ENCODE peak calls at places on chromosome 1, in nine cellular contexts. One of them, this sample, is unnamed.

GRCh38 chr1:159532922-159533321 is 2.9 kb downstream of the OR10J5 start:
- DNase-seq in bronchial epithelial cell: peak
- DNase-seq in neural crest cell: no peak
- DNase-seq in MCF 10A: peak
- DNase-seq in fibroblast of pulmonary artery: peak
- DNase-seq in heart left ventricle: no peak
- DNase-seq in activated B cell treated with CpG ODN at 0.5 μM for 24 hours: no peak
- DNase-seq in adrenal gland: no peak
- DNase-seq in AG10803: peak
- DNase-seq in this sample: no peak

GRCh38 chr1:67645495-67646144 is 39.4 kb upstream of the GADD45A start:
- DNase-seq in bronchial epithelial cell: no peak
- DNase-seq in neural crest cell: no peak
- DNase-seq in MCF 10A: peak
- DNase-seq in fibroblast of pulmonary artery: peak
- DNase-seq in heart left ventricle: no peak
- DNase-seq in activated B cell treated with CpG ODN at 0.5 μM for 24 hours: no peak
- DNase-seq in adrenal gland: no peak
- DNase-seq in AG10803: peak
- DNase-seq in this sample: no peak

GRCh38 chr1:44681905-44682900 is 7.7 kb downstream of the ARMH1 start:
- DNase-seq in bronchial epithelial cell: peak
- DNase-seq in neural crest cell: no peak
- DNase-seq in MCF 10A: no peak
- DNase-seq in fibroblast of pulmonary artery: no peak
- DNase-seq in heart left ventricle: no peak
- DNase-seq in activated B cell treated with CpG ODN at 0.5 μM for 24 hours: no peak
- DNase-seq in adrenal gland: no peak
- DNase-seq in AG10803: no peak
- DNase-seq in this sample: peak

GRCh38 chr1:40903106-40903505 is 40.9 kb upstream of the CITED4 start:
- DNase-seq in bronchial epithelial cell: no peak
- DNase-seq in neural crest cell: no peak
- DNase-seq in MCF 10A: no peak
- DNase-seq in fibroblast of pulmonary artery: no peak
- DNase-seq in heart left ventricle: no peak
- DNase-seq in activated B cell treated with CpG ODN at 0.5 μM for 24 hours: no peak
- DNase-seq in adrenal gland: no peak
- DNase-seq in AG10803: no peak
- DNase-seq in this sample: no peak

GRCh38 chr1:48889088-48889487 is 112.4 kb upstream of the BEND5 start:
- DNase-seq in bronchial epithelial cell: no peak
- DNase-seq in neural crest cell: no peak
- DNase-seq in MCF 10A: no peak
- DNase-seq in fibroblast of pulmonary artery: no peak
- DNase-seq in heart left ventricle: no peak
- DNase-seq in activated B cell treated with CpG ODN at 0.5 μM for 24 hours: no peak
- DNase-seq in adrenal gland: no peak
- DNase-seq in AG10803: no peak
- DNase-seq in this sample: no peak

GRCh38 chr1:48026275-48026674 is 29.1 kb upstream of the TRABD2B start:
- DNase-seq in bronchial epithelial cell: peak
- DNase-seq in neural crest cell: no peak
- DNase-seq in MCF 10A: peak
- DNase-seq in fibroblast of pulmonary artery: peak
- DNase-seq in heart left ventricle: no peak
- DNase-seq in activated B cell treated with CpG ODN at 0.5 μM for 24 hours: no peak
- DNase-seq in adrenal gland: no peak
- DNase-seq in AG10803: peak
- DNase-seq in this sample: no peak

GRCh38 chr1:221117548-221117951 is 238.3 kb downstream of the HLX start:
- DNase-seq in bronchial epithelial cell: no peak
- DNase-seq in neural crest cell: no peak
- DNase-seq in MCF 10A: peak
- DNase-seq in fibroblast of pulmonary artery: peak
- DNase-seq in heart left ventricle: peak
- DNase-seq in activated B cell treated with CpG ODN at 0.5 μM for 24 hours: no peak
- DNase-seq in adrenal gland: peak
- DNase-seq in AG10803: peak
- DNase-seq in this sample: no peak

GRCh38 chr1:199784127-199784526 is 243.4 kb upstream of the NR5A2 start:
- DNase-seq in bronchial epithelial cell: peak
- DNase-seq in neural crest cell: no peak
- DNase-seq in MCF 10A: peak
- DNase-seq in fibroblast of pulmonary artery: no peak
- DNase-seq in heart left ventricle: no peak
- DNase-seq in activated B cell treated with CpG ODN at 0.5 μM for 24 hours: no peak
- DNase-seq in adrenal gland: no peak
- DNase-seq in AG10803: no peak
- DNase-seq in this sample: no peak

GRCh38 chr1:10387611-10388386 is 11.1 kb upstream of the PGD start:
- DNase-seq in bronchial epithelial cell: peak
- DNase-seq in neural crest cell: no peak
- DNase-seq in MCF 10A: peak
- DNase-seq in fibroblast of pulmonary artery: peak
- DNase-seq in heart left ventricle: peak
- DNase-seq in activated B cell treated with CpG ODN at 0.5 μM for 24 hours: no peak
- DNase-seq in adrenal gland: no peak
- DNase-seq in AG10803: peak
- DNase-seq in this sample: no peak

GRCh38 chr1:37257646-37258045 is 216.7 kb upstream of the ZC3H12A start:
- DNase-seq in bronchial epithelial cell: no peak
- DNase-seq in neural crest cell: no peak
- DNase-seq in MCF 10A: no peak
- DNase-seq in fibroblast of pulmonary artery: no peak
- DNase-seq in heart left ventricle: no peak
- DNase-seq in activated B cell treated with CpG ODN at 0.5 μM for 24 hours: no peak
- DNase-seq in adrenal gland: no peak
- DNase-seq in AG10803: no peak
- DNase-seq in this sample: no peak

GRCh38 chr1:37258068-37258467 is 216.3 kb upstream of the ZC3H12A start:
- DNase-seq in bronchial epithelial cell: no peak
- DNase-seq in neural crest cell: no peak
- DNase-seq in MCF 10A: no peak
- DNase-seq in fibroblast of pulmonary artery: no peak
- DNase-seq in heart left ventricle: no peak
- DNase-seq in activated B cell treated with CpG ODN at 0.5 μM for 24 hours: no peak
- DNase-seq in adrenal gland: no peak
- DNase-seq in AG10803: no peak
- DNase-seq in this sample: no peak

GRCh38 chr1:37255868-37256267 is 218.5 kb upstream of the ZC3H12A start:
- DNase-seq in bronchial epithelial cell: no peak
- DNase-seq in neural crest cell: no peak
- DNase-seq in MCF 10A: no peak
- DNase-seq in fibroblast of pulmonary artery: no peak
- DNase-seq in heart left ventricle: no peak
- DNase-seq in activated B cell treated with CpG ODN at 0.5 μM for 24 hours: no peak
- DNase-seq in adrenal gland: no peak
- DNase-seq in AG10803: no peak
- DNase-seq in this sample: no peak

GRCh38 chr1:37259019-37259418 is 215.4 kb upstream of the ZC3H12A start:
- DNase-seq in bronchial epithelial cell: no peak
- DNase-seq in neural crest cell: no peak
- DNase-seq in MCF 10A: no peak
- DNase-seq in fibroblast of pulmonary artery: no peak
- DNase-seq in heart left ventricle: no peak
- DNase-seq in activated B cell treated with CpG ODN at 0.5 μM for 24 hours: no peak
- DNase-seq in adrenal gland: no peak
- DNase-seq in AG10803: no peak
- DNase-seq in this sample: no peak

GRCh38 chr1:37255111-37255795 is 219.1 kb upstream of the ZC3H12A start:
- DNase-seq in bronchial epithelial cell: no peak
- DNase-seq in neural crest cell: peak
- DNase-seq in MCF 10A: peak
- DNase-seq in fibroblast of pulmonary artery: peak
- DNase-seq in heart left ventricle: no peak
- DNase-seq in activated B cell treated with CpG ODN at 0.5 μM for 24 hours: no peak
- DNase-seq in adrenal gland: peak
- DNase-seq in AG10803: no peak
- DNase-seq in this sample: no peak
- TF ChIP-seq CTCF in bronchial epithelial cell: no peak
- TF ChIP-seq CTCF in neural crest cell: no peak
- TF ChIP-seq CTCF in MCF 10A: no peak
- TF ChIP-seq CTCF in fibroblast of pulmonary artery: no peak
- TF ChIP-seq CTCF in heart left ventricle: no peak
- TF ChIP-seq CTCF in activated B cell treated with CpG ODN at 0.5 μM for 24 hours: no peak
- TF ChIP-seq CTCF in adrenal gland: no peak
- TF ChIP-seq CTCF in AG10803: no peak
- TF ChIP-seq CTCF in this sample: no peak

DNA sequence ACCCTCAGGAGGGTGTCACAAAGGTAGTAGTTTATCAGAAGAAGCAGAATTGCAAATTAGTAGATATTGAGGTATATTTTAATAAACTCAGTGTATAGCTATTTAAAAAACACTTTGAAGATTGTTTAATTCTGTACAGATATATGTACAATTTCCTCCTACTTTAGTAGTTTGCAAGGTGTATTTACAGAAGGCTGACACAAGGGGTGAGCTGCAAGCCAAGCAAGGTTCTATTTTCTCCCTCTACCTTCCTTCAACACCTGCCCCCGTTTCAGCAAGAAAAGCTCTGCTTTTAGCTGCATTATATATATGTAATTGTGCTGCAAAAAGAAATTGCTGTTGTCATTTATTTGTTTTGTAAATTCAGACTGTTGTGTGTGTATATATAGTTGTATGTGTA is 674.2 kb upstream of the PKN2 start:
- DNase-seq in bronchial epithelial cell: no peak
- DNase-seq in neural crest cell: no peak
- DNase-seq in MCF 10A: no peak
- DNase-seq in fibroblast of pulmonary artery: no peak
- DNase-seq in heart left ventricle: no peak
- DNase-seq in activated B cell treated with CpG ODN at 0.5 μM for 24 hours: no peak
- DNase-seq in adrenal gland: no peak
- DNase-seq in AG10803: no peak
- DNase-seq in this sample: no peak
- TF ChIP-seq CTCF in bronchial epithelial cell: peak
- TF ChIP-seq CTCF in neural crest cell: peak
- TF ChIP-seq CTCF in MCF 10A: no peak
- TF ChIP-seq CTCF in fibroblast of pulmonary artery: no peak
- TF ChIP-seq CTCF in heart left ventricle: no peak
- TF ChIP-seq CTCF in activated B cell treated with CpG ODN at 0.5 μM for 24 hours: no peak
- TF ChIP-seq CTCF in adrenal gland: no peak
- TF ChIP-seq CTCF in AG10803: no peak
- TF ChIP-seq CTCF in this sample: no peak

GRCh38 chr1:230277201-230277771 is 148.8 kb downstream of the PGBD5 start:
- DNase-seq in bronchial epithelial cell: no peak
- DNase-seq in neural crest cell: no peak
- DNase-seq in MCF 10A: no peak
- DNase-seq in fibroblast of pulmonary artery: no peak
- DNase-seq in heart left ventricle: no peak
- DNase-seq in activated B cell treated with CpG ODN at 0.5 μM for 24 hours: no peak
- DNase-seq in adrenal gland: no peak
- DNase-seq in AG10803: no peak
- DNase-seq in this sample: no peak
- TF ChIP-seq CTCF in bronchial epithelial cell: no peak
- TF ChIP-seq CTCF in neural crest cell: peak
- TF ChIP-seq CTCF in MCF 10A: no peak
- TF ChIP-seq CTCF in fibroblast of pulmonary artery: no peak
- TF ChIP-seq CTCF in heart left ventricle: no peak
- TF ChIP-seq CTCF in activated B cell treated with CpG ODN at 0.5 μM for 24 hours: no peak
- TF ChIP-seq CTCF in adrenal gland: no peak
- TF ChIP-seq CTCF in AG10803: no peak
- TF ChIP-seq CTCF in this sample: no peak

DNA sequence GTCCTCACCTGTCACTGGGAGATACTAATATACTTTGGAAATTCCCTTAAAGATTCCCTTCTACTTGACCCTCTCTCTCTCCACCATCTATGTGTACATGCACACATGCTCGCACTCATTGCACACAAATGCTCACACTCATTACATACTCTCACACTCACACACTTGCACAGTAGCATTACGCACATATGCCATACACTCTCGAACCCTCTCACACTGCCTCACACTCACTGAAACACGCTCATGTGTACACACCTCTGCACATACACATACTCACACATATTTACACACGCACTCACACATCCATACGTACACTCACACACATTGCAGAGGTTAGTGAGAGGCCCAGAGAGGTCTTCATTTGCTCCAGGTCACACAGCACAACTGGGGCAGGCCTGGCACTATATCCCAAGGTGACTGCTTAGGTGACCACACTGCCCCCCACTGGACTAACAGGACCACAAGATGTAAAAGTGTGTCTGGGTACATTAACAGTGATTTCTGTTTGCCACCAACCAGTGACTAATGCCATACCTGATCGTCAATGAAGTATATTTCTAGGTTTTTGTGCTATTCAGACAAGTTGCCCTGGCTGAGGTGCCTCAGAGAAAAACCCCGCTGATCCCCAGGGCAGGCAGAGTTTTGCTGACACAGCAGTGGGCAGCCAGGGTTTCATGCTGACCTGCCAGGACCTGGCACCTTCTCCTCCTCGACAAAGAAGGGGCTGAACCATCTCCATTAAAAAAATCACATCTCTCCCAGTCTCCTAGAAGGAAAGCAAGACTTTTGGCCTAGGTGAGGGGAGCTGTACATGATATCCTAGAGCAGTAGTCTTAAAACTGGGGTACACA is 28.5 kb upstream of the CAMK1G start:
- DNase-seq in bronchial epithelial cell: no peak
- DNase-seq in neural crest cell: no peak
- DNase-seq in MCF 10A: no peak
- DNase-seq in fibroblast of pulmonary artery: no peak
- DNase-seq in heart left ventricle: no peak
- DNase-seq in activated B cell treated with CpG ODN at 0.5 μM for 24 hours: no peak
- DNase-seq in adrenal gland: no peak
- DNase-seq in AG10803: no peak
- DNase-seq in this sample: no peak
- TF ChIP-seq CTCF in bronchial epithelial cell: no peak
- TF ChIP-seq CTCF in neural crest cell: no peak
- TF ChIP-seq CTCF in MCF 10A: peak
- TF ChIP-seq CTCF in fibroblast of pulmonary artery: no peak
- TF ChIP-seq CTCF in heart left ventricle: no peak
- TF ChIP-seq CTCF in activated B cell treated with CpG ODN at 0.5 μM for 24 hours: no peak
- TF ChIP-seq CTCF in adrenal gland: no peak
- TF ChIP-seq CTCF in AG10803: no peak
- TF ChIP-seq CTCF in this sample: no peak

This sample was measured in CD14-positive monocyte.